ENCODE peak calls at places on chromosomes 1 and 21, in nine cellular contexts. G is iPS-NIHi11; H is T1000; P is ecto neural progenitor cell; M is GM19239; N is GM12892; Z is PC-9; F is lower lobe of right lung; R is stimulated activated CD4-positive, alpha-beta T cell treated with anti-CD3 and anti-CD28 coated beads, Interleukin-2, amount 100 ng/mL, for 48 hours. D is an unnamed sample.

GRCh38 chr1:101330427-101331130 is 93.8 kb downstream of the S1PR1 start:
- DNase-seq in R (no peak), M (no peak), Z (no peak), N (no peak), G (no peak), H (no peak), F (no peak), P (no peak), D (no peak)

GRCh38 chr21:21436012-21436545 is 437.9 kb downstream of the NCAM2 start:
- DNase-seq in H (no peak), G (no peak), P (no peak), Z (no peak), F (no peak), R (no peak), M (no peak), N (no peak), D (no peak)

GRCh38 chr1:211551628-211552465 is 27.1 kb downstream of the SLC30A1 start:
- DNase-seq in H (no peak), N (no peak), P (no peak), Z (peak), M (no peak), F (no peak), R (no peak), G (no peak), D (no peak)

GRCh38 chr1:230854423-230854822 is 13.9 kb downstream of the C1orf198 start:
- DNase-seq in H (no peak), F (no peak), G (no peak), N (no peak), M (no peak), Z (no peak), R (no peak), P (no peak), D (no peak)

GRCh38 chr1:27343639-27344025 is 1.8 kb downstream of the SYTL1 start:
- DNase-seq in P (no peak), H (no peak), Z (no peak), N (no peak), M (no peak), G (no peak), R (no peak), F (no peak), D (no peak)

GRCh38 chr1:20588634-20589225 is at the start of gene CDA:
- DNase-seq in H (no peak), R (no peak), N (no peak), F (peak), P (no peak), M (no peak), G (peak), Z (peak), D (no peak)

GRCh38 chr1:92708368-92708950 is 76.4 kb downstream of the EVI5 start:
- DNase-seq in Z (no peak), M (no peak), N (no peak), F (no peak), P (no peak), G (no peak), R (no peak), H (no peak), D (no peak)

GRCh38 chr1:36306902-36307456 is 811 bp downstream of the SH3D21 start:
- DNase-seq in F (peak), R (peak), Z (peak), H (peak), M (peak), P (peak), G (peak), N (peak), D (peak)

GRCh38 chr1:175268720-175269119 is 76.1 kb upstream of the KIAA0040 start:
- DNase-seq in P (no peak), G (no peak), R (no peak), H (no peak), N (no peak), F (no peak), M (no peak), Z (peak), D (no peak)

GRCh38 chr1:9275567-9276034 is 17.1 kb upstream of the SPSB1 start:
- DNase-seq in G (no peak), H (peak), Z (peak), R (peak), M (peak), F (peak), P (no peak), N (peak), D (peak)

GRCh38 chr1:189021577-189021976 is 1456.1 kb downstream of the BRINP3 start:
- DNase-seq in P (no peak), M (no peak), Z (peak), N (no peak), F (no peak), G (no peak), H (no peak), R (no peak), D (no peak)

GRCh38 chr1:76933847-76934657 is 66.8 kb downstream of the ST6GALNAC5 start:
- DNase-seq in F (no peak), H (no peak), P (no peak), R (no peak), M (no peak), G (no peak), Z (no peak), N (no peak), D (no peak)

GRCh38 chr1:164311376-164311775 is 247.6 kb upstream of the PBX1 start:
- DNase-seq in M (no peak), P (no peak), F (no peak), R (no peak), H (no peak), N (no peak), G (no peak), Z (no peak), D (no peak)

GRCh38 chr1:204462229-204462561 is 32.4 kb downstream of the PIK3C2B start:
- DNase-seq in G (no peak), Z (no peak), R (no peak), N (no peak), H (no peak), M (no peak), F (no peak), P (no peak), D (no peak)

GRCh38 chr1:2042830-2043773 is 7.1 kb upstream of the PRKCZ start:
- DNase-seq in P (no peak), Z (peak), M (no peak), F (no peak), N (no peak), H (no peak), G (no peak), R (no peak), D (no peak)

GRCh38 chr1:169526120-169526832 is 40.5 kb upstream of the SLC19A2 start:
- DNase-seq in N (no peak), R (no peak), M (no peak), G (no peak), Z (no peak), P (no peak), H (no peak), F (no peak), D (no peak)

GRCh38 chr1:54245501-54245900 is 45.5 kb downstream of the MRPL37 start:
- DNase-seq in G (no peak), R (no peak), M (no peak), H (no peak), F (no peak), Z (no peak), P (no peak), N (no peak), D (no peak)

GRCh38 chr1:231550448-231550781 is 21.9 kb downstream of the TSNAX start:
- DNase-seq in M (no peak), N (no peak), G (peak), Z (no peak), P (no peak), R (no peak), F (no peak), H (no peak), D (no peak)

GRCh38 chr21:36079010-36079649 is 9.3 kb downstream of the CBR1 start:
- DNase-seq in Z (no peak), G (no peak), N (no peak), P (no peak), R (peak), F (peak), H (no peak), M (no peak), D (peak)

GRCh38 chr1:62070384-62071011 is 124.2 kb upstream of the L1TD1 start:
- DNase-seq in M (no peak), G (peak), P (no peak), F (no peak), N (no peak), R (no peak), Z (no peak), H (peak), D (no peak)

GRCh38 chr21:46157987-46158451 is 2.6 kb upstream of the FTCD start:
- DNase-seq in P (no peak), M (no peak), F (no peak), H (no peak), R (no peak), G (no peak), Z (no peak), N (no peak), D (peak)

GRCh38 chr1:180905927-180906326 is 6.8 kb upstream of the KIAA1614 start:
- DNase-seq in H (no peak), Z (no peak), N (no peak), R (no peak), P (no peak), G (peak), M (no peak), F (no peak), D (no peak)